ENCODE peak calls at places on chromosomes 13 and 19, in five cellular contexts. D, T, O, N and Z are unnamed samples.

GRCh38 chr13:71067164-71067815 is 799.7 kb downstream of the DACH1 start:
- DNase-seq in D (no peak), T (no peak), O (no peak), N (peak; percentile 66), Z (no peak)

GRCh38 chr13:24183741-24184182 is 23.2 kb downstream of the SPATA13 start:
- DNase-seq in D (no peak), T (no peak), O (no peak), N (no peak), Z (no peak)

GRCh38 chr13:22463089-22463488 is 717.7 kb upstream of the SGCG start:
- DNase-seq in D (no peak), T (no peak), O (no peak), N (no peak), Z (no peak)

GRCh38 chr19:10230155-10230903 is 802 bp downstream of the S1PR2 start:
- DNase-seq in D (no peak), T (no peak), O (peak; percentile 59), N (no peak), Z (no peak)

GRCh38 chr13:57557979-57558529 is 73.5 kb upstream of the PCDH17 start:
- DNase-seq in D (no peak), T (no peak), O (no peak), N (peak; percentile 27), Z (no peak)

GRCh38 chr13:37602743-37603381 is 4.3 kb upstream of the POSTN start:
- DNase-seq in D (peak; percentile 10), T (no peak), O (no peak), N (peak; percentile 49), Z (no peak)

GRCh38 chr13:112810608-112811007 is 120.8 kb downstream of the ATP11A start:
- DNase-seq in D (no peak), T (no peak), O (no peak), N (no peak), Z (no peak)

GRCh38 chr13:29923554-29924481 is 73.4 kb upstream of the UBL3 start:
- DNase-seq in D (peak; percentile 98), T (no peak), O (no peak), N (peak; percentile 65), Z (no peak)

GRCh38 chr13:111337206-111337605 is 16.8 kb downstream of the TEX29 start:
- DNase-seq in D (peak; percentile 78), T (no peak), O (no peak), N (no peak), Z (no peak)

GRCh38 chr19:40348961-40349507 is 539 bp downstream of the PLD3 start:
- DNase-seq in D (no peak), T (no peak), O (no peak), N (peak; percentile 67), Z (no peak)

GRCh38 chr19:6743714-6744380 is 4.4 kb downstream of the TRIP10 start:
- DNase-seq in D (peak; percentile 31), T (no peak), O (no peak), N (no peak), Z (no peak)

GRCh38 chr19:10084803-10085202 is 1.3 kb upstream of the SHFL start:
- DNase-seq in D (no peak), T (no peak), O (no peak), N (no peak), Z (no peak)